ENCODE peak calls at places on chromosome 12, in ten cellular contexts. F is T-helper 2 cell; D is Right ventricle myocardium superior; X is stimulated activated CD4-positive, alpha-beta T cell treated with anti-CD3 and anti-CD28 coated beads, TNF-alpha, amount 100 ng/mL, for 4 hours; Z is cardiac muscle cell; M is NAMALWA; R is left cardiac atrium; H is ELF-1; W is GDM1; T is neuronal stem cell. Y is an unnamed sample.

GRCh38 chr12:53465679-53466078 is 13.8 kb downstream of the PCBP2 start:
- DNase-seq in F (no peak), M (no peak), X (no peak), W (no peak), Z (no peak), D (no peak), T (no peak), H (no peak), R (no peak), Y (no peak)

GRCh38 chr12:46268617-46269428 is at the start of gene SLC38A1:
- DNase-seq in Z (peak; percentile 87), X (peak; percentile 73), W (peak; percentile 74), T (peak; percentile 77), M (peak; percentile 92), F (peak; percentile 81), D (peak; percentile 92), R (peak; percentile 87), H (peak; percentile 89), Y (peak; percentile 84)

GRCh38 chr12:30537228-30537627 is 158.4 kb downstream of the IPO8 start:
- DNase-seq in F (no peak), Z (no peak), X (no peak), R (no peak), D (no peak), M (no peak), T (no peak), H (no peak), W (no peak), Y (no peak)

GRCh38 chr12:102847131-102847530 is 69.9 kb downstream of the PAH start:
- DNase-seq in X (no peak), F (no peak), W (no peak), R (no peak), T (no peak), H (no peak), Z (no peak), D (no peak), M (no peak), Y (no peak)

GRCh38 chr12:50302686-50303085 is 19.4 kb upstream of the LIMA1 start:
- DNase-seq in X (no peak), W (no peak), H (no peak), D (no peak), Z (no peak), M (no peak), R (no peak), F (no peak), T (no peak), Y (no peak)

GRCh38 chr12:108518716-108519496 is 3.8 kb downstream of the FICD start:
- DNase-seq in H (no peak), M (no peak), Z (no peak), D (no peak), F (no peak), T (no peak), X (no peak), R (no peak), W (no peak), Y (no peak)

GRCh38 chr12:66154776-66155175 is 15.0 kb downstream of the TMBIM4 start:
- DNase-seq in R (no peak), T (no peak), H (no peak), Z (no peak), W (no peak), M (no peak), D (no peak), X (no peak), F (no peak), Y (no peak)

GRCh38 chr12:119247007-119247719 is 68.4 kb downstream of the HSPB8 start:
- DNase-seq in R (peak; percentile 30), Z (no peak), D (no peak), M (no peak), W (no peak), X (no peak), H (no peak), F (no peak), T (no peak), Y (no peak)

GRCh38 chr12:65086236-65086635 is 34.9 kb downstream of the WIF1 start:
- DNase-seq in F (no peak), H (no peak), R (no peak), T (no peak), D (no peak), W (peak; percentile 90), Z (no peak), X (no peak), M (no peak), Y (no peak)

GRCh38 chr12:6367065-6367968 is 8.0 kb downstream of the SCNN1A start:
- DNase-seq in T (no peak), M (peak; percentile 85), D (no peak), W (peak; percentile 73), F (no peak), R (no peak), Z (no peak), X (peak; percentile 30), H (peak; percentile 27), Y (no peak)

GRCh38 chr12:5433081-5433839 is 1.4 kb downstream of the NTF3 start:
- DNase-seq in D (no peak), T (peak; percentile 21), M (no peak), H (peak; percentile 70), X (no peak), W (no peak), F (no peak), Z (peak; percentile 63), R (no peak), Y (no peak)

GRCh38 chr12:88298761-88299242 is 156.7 kb downstream of the TMTC3 start:
- DNase-seq in F (no peak), W (no peak), R (no peak), D (no peak), T (no peak), Z (peak; percentile 41), X (no peak), H (no peak), M (no peak), Y (no peak)

GRCh38 chr12:10067942-10068341 is 30.8 kb downstream of the CLEC1A start:
- DNase-seq in Z (no peak), T (no peak), R (no peak), M (no peak), F (no peak), X (no peak), H (no peak), D (no peak), W (peak; percentile 0), Y (no peak)

GRCh38 chr12:92556141-92556540 is 146.6 kb upstream of the PLEKHG7 start:
- DNase-seq in R (no peak), Z (no peak), X (no peak), W (no peak), T (no peak), F (no peak), H (no peak), D (no peak), M (peak; percentile 20), Y (no peak)

GRCh38 chr12:24396266-24396665 is 446.8 kb upstream of the SOX5 start:
- DNase-seq in R (no peak), Z (no peak), F (no peak), T (no peak), H (no peak), M (no peak), D (no peak), X (no peak), W (no peak), Y (no peak)

GRCh38 chr12:12081836-12082497 is 11.2 kb downstream of the BCL2L14 start:
- DNase-seq in W (no peak), T (peak; percentile 20), D (no peak), Z (peak; percentile 13), X (no peak), H (peak; percentile 48), R (no peak), F (no peak), M (peak; percentile 79), Y (no peak)

GRCh38 chr12:27032679-27033078 is 10.3 kb downstream of the MED21 start:
- DNase-seq in R (no peak), T (no peak), W (no peak), F (no peak), M (no peak), H (no peak), X (no peak), D (no peak), Z (no peak), Y (no peak)

GRCh38 chr12:89316705-89317139 is 35.6 kb downstream of the DUSP6 start:
- DNase-seq in M (no peak), Z (peak; percentile 72), X (no peak), W (no peak), T (peak; percentile 76), F (no peak), R (no peak), D (no peak), H (peak; percentile 83), Y (no peak)

GRCh38 chr12:42325776-42326465 is at the start of the genes PPHLN1 and ZCRB1:
- DNase-seq in H (peak; percentile 95), T (peak; percentile 75), W (peak; percentile 71), Z (peak; percentile 92), D (peak; percentile 90), M (peak; percentile 91), F (peak; percentile 72), R (peak; percentile 89), X (peak; percentile 44), Y (peak; percentile 69)

GRCh38 chr12:107320031-107320928 is 226.9 kb upstream of the CRY1 start:
- DNase-seq in Z (peak; percentile 61), H (peak; percentile 78), M (no peak), X (peak; percentile 66), T (no peak), R (peak; percentile 28), W (no peak), D (peak; percentile 62), F (peak; percentile 40), Y (peak; percentile 46)

GRCh38 chr12:83389237-83389996 is 702.7 kb downstream of the TMTC2 start:
- DNase-seq in D (no peak), F (no peak), T (peak; percentile 12), X (no peak), M (peak; percentile 18), W (no peak), R (no peak), Z (peak; percentile 63), H (peak; percentile 77), Y (no peak)

GRCh38 chr12:84502907-84503787 is 409.5 kb downstream of the SLC6A15 start:
- DNase-seq in R (peak; percentile 35), Z (peak; percentile 49), M (peak; percentile 65), H (peak; percentile 67), W (no peak), X (no peak), D (no peak), F (no peak), T (peak; percentile 52), Y (no peak)

GRCh38 chr12:51814311-51815088 is 34.0 kb downstream of the FIGNL2 start:
- DNase-seq in Z (peak; percentile 83), R (peak; percentile 88), D (peak; percentile 90), T (peak; percentile 70), X (peak; percentile 37), M (no peak), W (no peak), F (peak; percentile 54), H (peak; percentile 81), Y (peak; percentile 30)

GRCh38 chr12:24378548-24379011 is 429.1 kb upstream of the SOX5 start:
- DNase-seq in H (peak; percentile 3), F (no peak), X (no peak), D (no peak), R (no peak), T (no peak), W (no peak), Z (no peak), M (peak; percentile 84), Y (no peak)

GRCh38 chr12:7099290-7099996 is 7.2 kb upstream of the C1R start:
- DNase-seq in D (no peak), F (no peak), R (no peak), X (no peak), Z (no peak), H (no peak), W (no peak), T (no peak), M (no peak), Y (no peak)

GRCh38 chr12:4133636-4134433 is 139.7 kb upstream of the CCND2 start:
- DNase-seq in W (peak; percentile 43), T (no peak), Z (no peak), F (no peak), M (no peak), R (no peak), D (no peak), H (peak; percentile 57), X (no peak), Y (no peak)

GRCh38 chr12:49260165-49260564 is 4.7 kb upstream of the TUBA1C start:
- DNase-seq in D (no peak), H (no peak), X (no peak), M (no peak), W (no peak), Z (no peak), F (no peak), T (no peak), R (no peak), Y (no peak)

GRCh38 chr12:106274012-106274411 is 26.2 kb upstream of the CKAP4 start:
- DNase-seq in H (no peak), X (no peak), T (no peak), M (no peak), R (no peak), Z (no peak), D (no peak), F (no peak), W (no peak), Y (no peak)

Y was measured in T-helper 22 cell.